ENCODE peak calls at places on chromosomes 11 and 22, in eight cellular contexts. Q, L, G, R, Z, O, X and N are unnamed samples.

GRCh38 chr11:67671211-67671520 is 3.3 kb downstream of the ALDH3B2 start:
- DNase-seq in G (no peak), X (no peak), Q (no peak), R (no peak), O (no peak), Z (no peak), L (no peak), N (no peak)

GRCh38 chr11:105000167-105000566 is 22.8 kb downstream of the CASP5 start:
- DNase-seq in Z (no peak), Q (peak), X (no peak), O (peak), L (no peak), G (peak), R (no peak), N (no peak)

GRCh38 chr11:70891844-70892380 is 360.5 kb downstream of the SHANK2 start:
- DNase-seq in X (no peak), G (no peak), L (no peak), Z (peak), Q (no peak), R (no peak), O (no peak), N (no peak)

GRCh38 chr11:18081551-18081950 is 24.3 kb downstream of the SAAL1 start:
- DNase-seq in G (no peak), Q (no peak), Z (no peak), O (no peak), R (no peak), L (no peak), X (no peak), N (no peak)

GRCh38 chr11:78424334-78425270 is 7.0 kb upstream of the GAB2 start:
- DNase-seq in O (no peak), R (no peak), L (no peak), X (no peak), Z (no peak), G (peak), Q (no peak), N (no peak)

GRCh38 chr11:69644071-69644961 is 3.4 kb downstream of the CCND1 start:
- DNase-seq in Q (no peak), O (no peak), X (no peak), L (no peak), Z (peak), G (peak), R (peak), N (peak)

GRCh38 chr11:129694538-129694937 is 121.1 kb upstream of the TMEM45B start:
- DNase-seq in O (no peak), G (no peak), L (no peak), R (no peak), X (no peak), Q (no peak), Z (no peak), N (no peak)

GRCh38 chr22:29257751-29258181 is 10.0 kb downstream of the RHBDD3 start:
- DNase-seq in R (no peak), Q (no peak), O (no peak), X (no peak), L (no peak), Z (no peak), G (no peak), N (no peak)

GRCh38 chr11:115264278-115264677 is 239.9 kb downstream of the CADM1 start:
- DNase-seq in R (no peak), L (no peak), X (no peak), Z (no peak), Q (no peak), G (no peak), O (no peak), N (no peak)

GRCh38 chr11:41099654-41100053 is 359.8 kb downstream of the LRRC4C start:
- DNase-seq in O (no peak), G (no peak), L (no peak), Z (no peak), R (no peak), Q (no peak), X (no peak), N (no peak)

GRCh38 chr11:119671561-119672015 is 57.4 kb downstream of the NECTIN1 start:
- DNase-seq in Q (no peak), Z (no peak), R (no peak), G (peak), O (no peak), X (no peak), L (no peak), N (no peak)

GRCh38 chr11:67056640-67057409 is at the start of gene RHOD:
- DNase-seq in O (peak), G (peak), X (peak), R (peak), Q (no peak), L (peak), Z (peak), N (peak)